ENCODE peak calls at places on chromosome X, in four cellular contexts. R is AG10803, L is left lung, S is psoas muscle. K is an unnamed sample.

GRCh38 chrX:103780701-103781402 is 4.2 kb downstream of the PLP1 start:
- DNase-seq in R (no peak), L (no peak), S (no peak), K (no peak)

GRCh38 chrX:26778320-26778888 is 562.4 kb downstream of the MAGEB5 start:
- DNase-seq in R (no peak), L (no peak), S (no peak), K (no peak)

GRCh38 chrX:74535633-74536141 is 78.7 kb downstream of the RLIM start:
- DNase-seq in R (peak), L (peak), S (peak), K (no peak)

GRCh38 chrX:63738696-63739095 is 46.3 kb downstream of the ARHGEF9 start:
- DNase-seq in R (no peak), L (no peak), S (no peak), K (no peak)

GRCh38 chrX:97326456-97326855 is 442.7 kb downstream of the RPA4 start:
- DNase-seq in R (no peak), L (no peak), S (no peak), K (no peak)

GRCh38 chrX:153459976-153460375 is 10.4 kb downstream of the HAUS7 start:
- DNase-seq in R (peak), L (no peak), S (no peak), K (no peak)

GRCh38 chrX:136369377-136369776 is 68.6 kb downstream of the ADGRG4 start:
- DNase-seq in R (no peak), L (no peak), S (no peak), K (no peak)

GRCh38 chrX:72382199-72382590 is 76.5 kb upstream of the CITED1 start:
- DNase-seq in R (no peak), L (no peak), S (no peak), K (no peak)

GRCh38 chrX:30689116-30689515 is 35.9 kb downstream of the GK start:
- DNase-seq in R (no peak), L (no peak), S (no peak), K (no peak)

GRCh38 chrX:103687696-103688191 is 1.2 kb upstream of the MORF4L2 start:
- DNase-seq in R (peak), L (no peak), S (peak), K (peak)

GRCh38 chrX:71251456-71251973 is 2.4 kb downstream of the ZMYM3 start:
- DNase-seq in R (no peak), L (no peak), S (no peak), K (no peak)

GRCh38 chrX:10926404-10926803 is 184.7 kb upstream of the HCCS start:
- DNase-seq in R (no peak), L (no peak), S (no peak), K (no peak)

GRCh38 chrX:33840176-33840575 is 291.9 kb downstream of the FAM47A start:
- DNase-seq in R (no peak), L (no peak), S (no peak), K (no peak)

GRCh38 chrX:7318246-7318645 is 170.3 kb upstream of the PUDP start:
- DNase-seq in R (peak), L (no peak), S (no peak), K (no peak)

GRCh38 chrX:56233100-56233499 is 944 bp downstream of the KLF8 start:
- DNase-seq in R (no peak), L (no peak), S (no peak), K (no peak)

GRCh38 chrX:65392284-65392683 is 142.3 kb downstream of the LAS1L start:
- DNase-seq in R (no peak), L (no peak), S (no peak), K (no peak)

GRCh38 chrX:40543661-40544328 is 37.0 kb upstream of the ATP6AP2 start:
- DNase-seq in R (peak), L (no peak), S (no peak), K (no peak)

GRCh38 chrX:44748014-44748413 is 95.8 kb upstream of the DUSP21 start:
- DNase-seq in R (peak), L (no peak), S (no peak), K (no peak)

GRCh38 chrX:136725446-136726104 is 55.2 kb downstream of the ARHGEF6 start:
- DNase-seq in R (peak), L (no peak), S (peak), K (no peak)

GRCh38 chrX:45667666-45668065 is 467.0 kb upstream of the DIPK2B start:
- DNase-seq in R (peak), L (no peak), S (no peak), K (no peak)

GRCh38 chrX:106619797-106620196 is 8.0 kb downstream of the RADX start:
- DNase-seq in R (peak), L (no peak), S (no peak), K (no peak)

GRCh38 chrX:66046612-66047235 is 6.8 kb upstream of the VSIG4 start:
- DNase-seq in R (no peak), L (no peak), S (no peak), K (no peak)

GRCh38 chrX:94831364-94831763 is 1157.4 kb downstream of the FAM133A start:
- DNase-seq in R (peak), L (no peak), S (no peak), K (no peak)

GRCh38 chrX:27598312-27598711 is 8.2 kb downstream of the DCAF8L2 start:
- DNase-seq in R (no peak), L (no peak), S (no peak), K (no peak)

GRCh38 chrX:106931831-106932491 is 11.8 kb downstream of the CLDN2 start:
- DNase-seq in R (no peak), L (no peak), S (no peak), K (no peak)

GRCh38 chrX:132737743-132738142 is 220.7 kb downstream of the HS6ST2 start:
- DNase-seq in R (no peak), L (no peak), S (no peak), K (no peak)

GRCh38 chrX:88613338-88613737 is 133.7 kb upstream of the CPXCR1 start:
- DNase-seq in R (no peak), L (no peak), S (no peak), K (no peak)

GRCh38 chrX:38726596-38726995 is 74.7 kb upstream of the MID1IP1 start:
- DNase-seq in R (no peak), L (no peak), S (no peak), K (no peak)

GRCh38 chrX:41561045-41561444 is 113.9 kb downstream of the NYX start:
- DNase-seq in R (peak), L (no peak), S (no peak), K (no peak)

GRCh38 chrX:48831909-48832291 is 3.5 kb downstream of the PCSK1N start:
- DNase-seq in R (no peak), L (no peak), S (no peak), K (no peak)

GRCh38 chrX:128846385-128846784 is 676.9 kb downstream of the SMARCA1 start:
- DNase-seq in R (no peak), L (no peak), S (no peak), K (no peak)
- TF ChIP-seq CTCF in R (no peak), L (no peak), S (no peak), K (no peak)

DNA sequence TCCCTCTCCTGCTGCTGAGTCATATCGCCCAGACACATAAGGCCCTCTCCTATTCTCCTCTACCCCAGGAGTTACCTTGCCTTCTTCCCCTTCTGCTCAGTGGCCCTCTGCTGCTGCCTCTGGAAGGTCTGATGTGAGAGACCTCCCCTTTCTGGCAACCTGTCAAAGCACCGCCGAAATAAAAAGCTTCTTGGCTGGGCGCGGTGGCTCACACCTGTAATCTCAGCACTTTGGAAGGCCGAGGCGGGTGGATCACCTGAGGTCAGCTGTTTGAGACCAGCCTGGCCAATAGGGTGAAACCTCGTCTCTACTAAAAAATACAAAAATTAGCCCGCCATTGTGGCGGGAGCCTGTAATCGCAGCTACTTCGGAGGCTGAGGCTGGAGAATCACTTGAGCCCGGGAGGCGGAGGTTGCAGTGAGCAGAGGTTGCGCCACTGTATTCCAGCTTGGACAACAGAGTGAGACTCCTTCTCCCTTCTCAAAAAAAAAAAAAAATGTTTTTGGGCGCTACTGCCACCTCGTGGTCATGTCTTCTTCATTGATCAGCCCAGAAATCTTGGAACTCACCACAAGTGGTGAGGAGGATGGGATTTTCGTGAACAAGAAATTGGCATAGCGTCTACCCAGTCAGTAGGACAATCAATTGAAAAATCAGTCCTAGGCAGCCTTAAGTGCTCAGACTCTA is 8.6 kb upstream of the ZXDA start:
- DNase-seq in R (peak), L (no peak), S (peak), K (no peak)
- TF ChIP-seq CTCF in R (peak), L (peak), S (peak), K (no peak)

GRCh38 chrX:108245462-108245861 is 153.9 kb downstream of the ATG4A start:
- DNase-seq in R (no peak), L (no peak), S (no peak), K (no peak)
- TF ChIP-seq CTCF in R (no peak), L (no peak), S (no peak), K (no peak)

DNA sequence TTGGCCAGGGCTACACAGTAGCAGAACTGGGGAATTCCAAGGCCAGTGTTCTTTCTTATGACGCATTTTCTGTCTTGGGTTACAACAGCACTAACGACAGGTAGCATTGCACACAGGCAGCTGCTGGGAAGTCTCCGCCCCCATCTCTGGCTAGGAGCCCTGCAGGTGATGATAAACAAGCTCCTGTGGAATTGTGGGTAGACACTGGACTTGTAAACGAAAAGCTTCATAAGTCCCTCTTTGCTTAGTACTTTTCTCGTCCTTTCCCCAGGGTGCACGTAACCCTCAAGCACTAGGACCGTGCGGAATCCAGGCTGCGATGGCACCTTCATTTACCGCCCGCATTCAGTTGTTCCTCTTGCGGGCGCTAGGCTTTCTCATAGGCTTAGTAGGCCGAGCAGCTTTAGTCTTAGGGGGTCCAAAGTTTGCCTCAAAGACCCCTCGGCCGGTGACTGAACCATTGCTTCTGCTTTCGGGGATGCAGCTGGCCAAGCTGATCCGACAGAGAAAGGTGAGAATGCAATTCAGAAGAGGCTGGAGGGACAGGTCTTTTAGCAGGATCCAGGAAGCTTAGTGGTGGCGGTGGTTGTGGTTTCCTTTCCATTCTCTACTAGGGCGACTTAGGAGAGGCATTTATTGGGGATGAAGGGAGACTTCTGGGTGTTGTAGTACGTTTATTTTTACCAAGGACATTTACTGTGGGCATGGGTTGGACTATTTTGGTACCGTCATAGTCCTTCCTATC is at the start of gene FAAH2:
- DNase-seq in R (no peak), L (peak), S (no peak), K (peak)
- TF ChIP-seq CTCF in R (no peak), L (no peak), S (no peak), K (no peak)

GRCh38 chrX:134764202-134764785 is 106.0 kb upstream of the PLAC1 start:
- DNase-seq in R (no peak), L (no peak), S (no peak), K (no peak)
- TF ChIP-seq CTCF in R (no peak), L (no peak), S (no peak), K (no peak)

DNA sequence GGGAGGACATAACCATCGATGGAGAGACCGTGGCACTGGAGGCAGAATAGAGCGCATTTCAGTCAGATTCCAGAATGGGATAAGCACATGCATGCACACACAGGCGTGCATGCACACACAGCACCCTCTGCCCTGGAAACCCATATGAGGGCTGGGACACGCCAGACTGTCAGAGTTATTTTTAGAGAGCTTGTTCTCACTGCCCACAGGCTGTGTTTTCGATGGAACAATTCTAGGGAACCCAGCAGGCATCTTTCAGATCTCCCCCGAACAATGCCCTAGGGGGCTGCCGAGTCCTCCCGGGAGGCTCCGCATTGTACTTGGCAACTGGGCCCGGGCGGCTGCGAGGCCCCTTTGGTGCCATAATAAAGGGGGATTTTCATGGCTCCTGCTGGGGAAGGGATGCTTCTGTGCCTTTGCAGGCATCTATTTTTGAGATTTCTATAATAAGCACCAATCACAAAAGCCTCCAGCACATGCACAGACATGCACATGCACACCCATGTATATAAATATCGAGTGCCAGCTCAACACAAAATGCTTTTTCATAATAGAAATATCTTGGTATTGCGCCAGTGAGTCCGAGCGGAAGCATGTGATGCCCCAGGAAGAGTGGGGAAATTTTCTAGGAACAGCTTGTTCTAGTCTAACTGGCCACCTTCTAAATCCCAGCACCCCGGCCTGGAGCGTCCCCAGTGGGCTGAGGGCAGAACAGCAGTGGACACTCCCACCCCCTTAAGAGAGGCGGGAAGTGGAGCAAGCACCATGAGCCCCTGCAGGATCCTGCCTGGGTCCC is 88.6 kb downstream of the PHKA2 start:
- DNase-seq in R (peak), L (no peak), S (peak), K (no peak)
- TF ChIP-seq CTCF in R (peak), L (peak), S (peak), K (no peak)

GRCh38 chrX:54447461-54447860 is 7.3 kb downstream of the TSR2 start:
- DNase-seq in R (peak), L (no peak), S (no peak), K (no peak)
- TF ChIP-seq CTCF in R (peak), L (no peak), S (no peak), K (no peak)

GRCh38 chrX:81286075-81286474 is 84.2 kb downstream of the SH3BGRL start:
- DNase-seq in R (no peak), L (no peak), S (no peak), K (no peak)

GRCh38 chrX:81280148-81280547 is 78.2 kb downstream of the SH3BGRL start:
- DNase-seq in R (no peak), L (no peak), S (no peak), K (no peak)
- TF ChIP-seq CTCF in R (no peak), L (no peak), S (no peak), K (no peak)

GRCh38 chrX:140664939-140665338 is 44.6 kb upstream of the LINC00632 start:
- DNase-seq in R (peak), L (no peak), S (no peak), K (no peak)

GRCh38 chrX:140661657-140662056 is 47.9 kb upstream of the LINC00632 start:
- DNase-seq in R (peak), L (no peak), S (no peak), K (no peak)
- TF ChIP-seq CTCF in R (peak), L (no peak), S (no peak), K (no peak)

K was measured in activated B cell treated with CpG ODN at 0.5 μM for 24 hours.